ENCODE peak calls at places on chromosomes 11 and 22, in five cellular contexts. Q is A549, Y is IMR-90, T is SK-N-SH, J is GM12878. E is an unnamed sample.

GRCh38 chr22:48333323-48333763 is 1494.3 kb downstream of the BRD1 start:
- DNase-seq in Q (no peak), Y (no peak), T (no peak), J (no peak), E (no peak)

GRCh38 chr22:49907807-49908206 is 10.4 kb downstream of the ALG12 start:
- DNase-seq in Q (no peak), Y (no peak), T (no peak), J (no peak), E (no peak)

GRCh38 chr11:85718991-85719807 is 33.2 kb upstream of the CCDC89 start:
- DNase-seq in Q (peak; percentile 86), Y (peak; percentile 100), T (no peak), J (no peak), E (no peak)

GRCh38 chr11:18046116-18046777 is at the start of gene TPH1:
- DNase-seq in Q (no peak), Y (peak; percentile 36), T (peak; percentile 84), J (no peak), E (peak; percentile 12)

GRCh38 chr11:61855939-61856730 is 28.0 kb downstream of the FADS2 start:
- DNase-seq in Q (no peak), Y (peak; percentile 11), T (no peak), J (no peak), E (no peak)

GRCh38 chr11:79219186-79220045 is 221.4 kb downstream of the TENM4 start:
- DNase-seq in Q (no peak), Y (no peak), T (no peak), J (no peak), E (no peak)

GRCh38 chr11:24716403-24716802 is 219.6 kb downstream of the LUZP2 start:
- DNase-seq in Q (no peak), Y (no peak), T (no peak), J (no peak), E (no peak)

GRCh38 chr22:22856364-22856763 is 31.3 kb upstream of the IGLL5 start:
- DNase-seq in Q (no peak), Y (no peak), T (no peak), J (no peak), E (no peak)

GRCh38 chr11:1151366-1152315 is 6.1 kb upstream of the MUC5AC start:
- DNase-seq in Q (no peak), Y (no peak), T (peak; percentile 16), J (no peak), E (no peak)

GRCh38 chr11:35632301-35632700 is 14.0 kb downstream of the FJX1 start:
- DNase-seq in Q (no peak), Y (peak; percentile 42), T (no peak), J (no peak), E (no peak)

GRCh38 chr22:37824674-37825641 is 1.8 kb downstream of the GALR3 start:
- DNase-seq in Q (no peak), Y (no peak), T (peak; percentile 71), J (no peak), E (no peak)

GRCh38 chr11:85889676-85890579 is 34.7 kb downstream of the CCDC83 start:
- DNase-seq in Q (peak; percentile 53), Y (peak; percentile 79), T (no peak), J (no peak), E (peak; percentile 9)

GRCh38 chr22:23058481-23059336 is 11.6 kb upstream of the GNAZ start:
- DNase-seq in Q (no peak), Y (no peak), T (no peak), J (no peak), E (no peak)

GRCh38 chr11:76543006-76543703 is 98.3 kb downstream of the EMSY start:
- DNase-seq in Q (no peak), Y (peak; percentile 45), T (no peak), J (no peak), E (peak; percentile 11)

GRCh38 chr11:93608280-93608862 is 53.1 kb upstream of the CEP295 start:
- DNase-seq in Q (no peak), Y (no peak), T (no peak), J (no peak), E (no peak)

GRCh38 chr11:82692981-82693380 is 40.7 kb downstream of the FAM181B start:
- DNase-seq in Q (no peak), Y (no peak), T (no peak), J (no peak), E (no peak)

GRCh38 chr11:59659981-59660380 is 8.9 kb downstream of the PATL1 start:
- DNase-seq in Q (no peak), Y (no peak), T (no peak), J (no peak), E (no peak)

GRCh38 chr11:68591719-68592118 is 92.6 kb upstream of the GAL start:
- DNase-seq in Q (no peak), Y (no peak), T (no peak), J (no peak), E (no peak)

GRCh38 chr11:8608646-8609045 is 14.6 kb upstream of the STK33 start:
- DNase-seq in Q (no peak), Y (peak; percentile 56), T (no peak), J (no peak), E (no peak)

GRCh38 chr11:8603696-8604077 is 9.7 kb upstream of the STK33 start:
- DNase-seq in Q (no peak), Y (no peak), T (no peak), J (no peak), E (no peak)

GRCh38 chr11:8605956-8606355 is 11.9 kb upstream of the STK33 start:
- DNase-seq in Q (no peak), Y (peak; percentile 16), T (no peak), J (no peak), E (no peak)

GRCh38 chr11:8601376-8602133 is 7.5 kb upstream of the STK33 start:
- DNase-seq in Q (no peak), Y (no peak), T (no peak), J (no peak), E (no peak)

DNA sequence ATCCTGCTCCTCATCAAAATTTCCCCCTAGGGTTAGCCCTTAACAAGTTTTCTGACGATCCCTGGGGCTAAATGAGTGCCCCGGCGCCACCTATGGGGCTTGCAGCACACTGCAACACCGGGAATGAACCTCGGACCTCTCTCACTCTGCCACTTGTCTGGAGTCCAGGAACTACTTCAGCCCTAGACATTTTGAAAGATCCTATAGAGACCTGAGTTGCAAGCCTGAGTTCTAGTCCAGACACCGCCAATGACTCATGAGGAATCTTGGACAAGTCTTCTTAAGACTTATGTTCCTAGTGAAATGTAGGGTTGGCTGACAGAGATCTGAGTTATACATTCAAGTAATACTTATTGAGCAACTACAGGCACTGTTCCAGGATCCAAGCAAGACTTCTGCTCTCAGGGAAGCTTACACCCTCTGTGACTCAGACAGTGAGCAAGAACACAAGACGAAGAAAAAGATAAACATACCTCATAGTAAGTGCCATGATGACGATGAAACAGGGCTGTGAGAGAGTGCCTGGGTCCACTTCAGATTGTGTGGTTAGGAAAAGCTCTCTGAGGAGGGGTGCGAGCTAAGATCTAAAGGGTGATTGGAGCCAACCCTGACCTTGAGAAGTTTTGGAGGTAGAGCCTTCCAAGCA is 10.2 kb upstream of the STK33 start:
- DNase-seq in Q (peak; percentile 64), Y (peak; percentile 100), T (peak; percentile 37), J (no peak), E (peak; percentile 70)
- TF ChIP-seq RFX5 in Q (no peak), Y (no peak), T (no peak), J (no peak), E (no peak)

DNA sequence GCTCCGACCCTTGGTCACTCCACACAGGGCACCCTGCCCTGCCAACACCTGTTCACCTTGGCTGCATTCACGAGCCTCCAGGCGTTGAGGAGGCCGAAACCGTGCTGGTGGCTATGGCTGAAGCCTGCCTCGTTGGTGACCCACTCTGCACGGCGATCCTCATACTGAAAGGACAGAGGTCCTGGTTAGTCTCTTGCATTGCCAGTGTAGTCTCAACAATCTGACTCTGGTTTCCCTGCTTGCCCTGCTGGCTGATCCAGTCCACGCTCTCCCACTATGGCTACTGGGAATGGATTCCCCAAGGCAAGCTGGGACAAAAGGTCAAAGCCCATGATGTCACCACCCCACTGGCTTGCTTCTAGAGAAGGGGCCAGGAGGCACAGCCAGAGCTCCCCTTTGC is 12.9 kb downstream of the PCSK7 start:
- DNase-seq in Q (no peak), Y (no peak), T (no peak), J (no peak), E (no peak)
- H3K27ac ChIP-seq in Q (no peak overlapping the region), Y (peak overlapping the region; percentile 100), T (no peak overlapping the region), J (no peak overlapping the region), E (no peak overlapping the region)

GRCh38 chr22:36155702-36156101 is 4.9 kb downstream of the APOL3 start:
- DNase-seq in Q (no peak), Y (no peak), T (no peak), J (no peak), E (peak; percentile 12)

GRCh38 chr22:36153756-36154155 is 6.8 kb downstream of the APOL3 start:
- DNase-seq in Q (no peak), Y (no peak), T (no peak), J (no peak), E (no peak)

GRCh38 chr22:36160499-36160942 is at the start of gene APOL3:
- DNase-seq in Q (no peak), Y (peak; percentile 47), T (no peak), J (peak; percentile 60), E (no peak)

GRCh38 chr22:36156119-36156514 is 4.4 kb downstream of the APOL3 start:
- DNase-seq in Q (no peak), Y (no peak), T (no peak), J (no peak), E (no peak)

DNA sequence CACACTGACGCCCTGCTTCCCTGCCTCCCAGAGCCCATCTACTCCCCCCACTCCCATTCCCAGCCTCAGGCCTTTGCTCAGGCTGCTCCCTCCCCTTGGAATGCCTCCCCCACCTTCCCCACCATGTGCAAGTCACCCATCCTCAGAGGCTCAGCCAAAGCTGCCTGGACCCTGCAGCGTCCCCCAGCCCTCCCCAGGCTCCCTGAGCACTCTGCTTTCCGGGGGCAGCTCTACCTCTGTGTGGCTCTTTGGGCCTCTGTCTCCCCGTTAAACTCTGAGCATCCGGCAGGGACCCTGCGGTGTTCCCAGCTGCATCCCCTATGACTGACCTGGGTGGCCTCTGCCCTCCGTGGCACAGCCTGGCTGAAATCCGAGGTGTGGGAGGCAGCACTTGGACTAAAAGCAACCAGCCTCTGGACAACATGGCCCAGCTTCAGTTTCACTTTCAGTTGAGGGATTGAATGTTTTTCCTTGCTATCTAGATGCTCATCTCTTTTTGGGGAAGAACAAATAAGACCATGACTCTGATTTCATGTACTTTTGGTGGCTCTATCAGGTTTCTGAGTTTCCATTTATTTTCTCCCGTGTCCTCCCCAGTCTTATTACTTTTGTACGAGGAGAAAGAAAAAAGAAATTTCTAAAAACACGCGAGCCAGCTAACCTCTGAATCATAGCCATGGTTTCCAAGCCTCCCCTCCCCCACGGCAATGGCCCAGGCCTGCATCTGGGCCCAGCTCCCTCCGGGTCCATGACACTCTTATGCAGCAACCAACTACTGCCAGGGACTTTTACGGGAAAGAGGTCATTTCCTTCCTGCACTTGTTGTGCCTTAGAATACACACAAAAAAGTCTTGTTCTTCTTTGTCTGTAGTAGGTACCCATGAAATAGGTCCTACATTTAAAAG is 3.8 kb downstream of the APOL3 start:
- DNase-seq in Q (no peak), Y (peak; percentile 77), T (no peak), J (no peak), E (peak; percentile 29)
- TF ChIP-seq RCOR1 in Q (no peak), Y (no peak), T (no peak), J (peak; percentile 28), E (peak; percentile 4)

GRCh38 chr11:95487938-95488337 is 256.9 kb upstream of the SESN3 start:
- DNase-seq in Q (no peak), Y (no peak), T (no peak), J (no peak), E (no peak)

GRCh38 chr11:95486979-95487378 is 256.0 kb upstream of the SESN3 start:
- DNase-seq in Q (no peak), Y (no peak), T (no peak), J (no peak), E (no peak)

GRCh38 chr11:95483339-95483738 is 252.3 kb upstream of the SESN3 start:
- DNase-seq in Q (no peak), Y (no peak), T (no peak), J (no peak), E (no peak)

GRCh38 chr11:95487391-95487790 is 256.4 kb upstream of the SESN3 start:
- DNase-seq in Q (no peak), Y (no peak), T (no peak), J (peak; percentile 83), E (no peak)

GRCh38 chr11:95485115-95485900 is 254.3 kb upstream of the SESN3 start:
- DNase-seq in Q (no peak), Y (no peak), T (no peak), J (no peak), E (no peak)
- TF ChIP-seq RFX5 in Q (no peak), Y (no peak), T (no peak), J (no peak), E (no peak)